ENCODE peak calls at places on chromosome 12, in five cellular contexts. M is PC-9, C is A673, L is GM12878, X is ovary. T is an unnamed sample. For H3K9me3, the result is how much of the 10 kb centered on the place peaks cover.

GRCh38 chr12:75205556-75205955 is 4.1 kb downstream of the KCNC2 start:
- DNase-seq in M (no peak), C (no peak), L (no peak), X (no peak), T (no peak)

GRCh38 chr12:27179399-27180214 is 64.5 kb upstream of the STK38L start:
- DNase-seq in M (peak), C (peak), L (peak), X (no peak), T (peak)

GRCh38 chr12:19421503-19422282 is 17.6 kb upstream of the AEBP2 start:
- DNase-seq in M (no peak), C (peak), L (no peak), X (no peak), T (no peak)

GRCh38 chr12:124637586-124637985 is 70.2 kb upstream of the NCOR2 start:
- DNase-seq in M (peak), C (no peak), L (no peak), X (no peak), T (no peak)

GRCh38 chr12:98998697-98999299 is 353.7 kb downstream of the APAF1 start:
- DNase-seq in M (no peak), C (peak), L (no peak), X (no peak), T (no peak)

GRCh38 chr12:3311491-3312103 is 179.4 kb upstream of the PRMT8 start:
- DNase-seq in M (peak), C (no peak), L (no peak), X (no peak), T (no peak)

GRCh38 chr12:104044158-104044557 is 5.8 kb downstream of the GLT8D2 start:
- DNase-seq in M (no peak), C (no peak), L (no peak), X (no peak), T (no peak)

GRCh38 chr12:53989227-53990113 is 4.5 kb downstream of the HOXC10 start:
- DNase-seq in M (peak), C (peak), L (peak), X (no peak), T (no peak)

GRCh38 chr12:93163260-93164036 is 214.3 kb upstream of the NUDT4 start:
- DNase-seq in M (no peak), C (no peak), L (no peak), X (no peak), T (peak)

GRCh38 chr12:130849561-130850417 is 10.7 kb upstream of the STX2 start:
- DNase-seq in M (peak), C (no peak), L (no peak), X (no peak), T (no peak)

GRCh38 chr12:68264864-68265256 is 11.5 kb upstream of the IL22 start:
- DNase-seq in M (no peak), C (no peak), L (no peak), X (no peak), T (no peak)

GRCh38 chr12:96720363-96720705 is 186.7 kb upstream of the NEDD1 start:
- DNase-seq in M (peak), C (no peak), L (no peak), X (no peak), T (no peak)
- TF ChIP-seq CTCF in M (no peak), C (no peak), L (no peak), X (no peak), T (peak)

GRCh38 chr12:133190176-133190575 is 8.9 kb downstream of the ZNF268 start:
- DNase-seq in M (no peak), C (no peak), L (no peak), X (no peak), T (no peak)
- H3K9me3 ChIP-seq in M (half or more), C (half or more), L (under half), X (under half), T (half or more)

GRCh38 chr12:89619764-89620163 is 88.9 kb downstream of the ATP2B1 start:
- DNase-seq in M (no peak), C (no peak), L (no peak), X (no peak), T (no peak)
- TF ChIP-seq CTCF in M (no peak), C (no peak), L (no peak), X (no peak), T (no peak)

GRCh38 chr12:14315501-14315900 is 50.0 kb upstream of the ATF7IP start:
- DNase-seq in M (no peak), C (no peak), L (no peak), X (no peak), T (no peak)

GRCh38 chr12:14313379-14313778 is 52.1 kb upstream of the ATF7IP start:
- DNase-seq in M (no peak), C (no peak), L (no peak), X (no peak), T (no peak)

GRCh38 chr12:14310866-14311265 is 54.6 kb upstream of the ATF7IP start:
- DNase-seq in M (no peak), C (no peak), L (no peak), X (no peak), T (no peak)

GRCh38 chr12:14317362-14318146 is 47.9 kb upstream of the ATF7IP start:
- DNase-seq in M (no peak), C (peak), L (no peak), X (no peak), T (no peak)

GRCh38 chr12:14314801-14315200 is 50.7 kb upstream of the ATF7IP start:
- DNase-seq in M (no peak), C (no peak), L (peak), X (no peak), T (no peak)
- H3K9me3 ChIP-seq in M (under half), C (under half), L (under half), X (under half), T (under half)

GRCh38 chr12:51238510-51239334 is at the start of gene DAZAP2:
- DNase-seq in M (peak), C (peak), L (peak), X (peak), T (peak)
- TF ChIP-seq CTCF in M (no peak), C (peak), L (peak), X (peak), T (peak)

GRCh38 chr12:31895449-31896150 is 63.6 kb upstream of the RESF1 start:
- DNase-seq in M (no peak), C (no peak), L (no peak), X (no peak), T (no peak)

GRCh38 chr12:31887109-31887811 is 72.0 kb upstream of the RESF1 start:
- DNase-seq in M (no peak), C (no peak), L (no peak), X (no peak), T (no peak)

GRCh38 chr12:31896514-31897039 is 62.6 kb upstream of the RESF1 start:
- DNase-seq in M (no peak), C (no peak), L (peak), X (peak), T (no peak)

DNA sequence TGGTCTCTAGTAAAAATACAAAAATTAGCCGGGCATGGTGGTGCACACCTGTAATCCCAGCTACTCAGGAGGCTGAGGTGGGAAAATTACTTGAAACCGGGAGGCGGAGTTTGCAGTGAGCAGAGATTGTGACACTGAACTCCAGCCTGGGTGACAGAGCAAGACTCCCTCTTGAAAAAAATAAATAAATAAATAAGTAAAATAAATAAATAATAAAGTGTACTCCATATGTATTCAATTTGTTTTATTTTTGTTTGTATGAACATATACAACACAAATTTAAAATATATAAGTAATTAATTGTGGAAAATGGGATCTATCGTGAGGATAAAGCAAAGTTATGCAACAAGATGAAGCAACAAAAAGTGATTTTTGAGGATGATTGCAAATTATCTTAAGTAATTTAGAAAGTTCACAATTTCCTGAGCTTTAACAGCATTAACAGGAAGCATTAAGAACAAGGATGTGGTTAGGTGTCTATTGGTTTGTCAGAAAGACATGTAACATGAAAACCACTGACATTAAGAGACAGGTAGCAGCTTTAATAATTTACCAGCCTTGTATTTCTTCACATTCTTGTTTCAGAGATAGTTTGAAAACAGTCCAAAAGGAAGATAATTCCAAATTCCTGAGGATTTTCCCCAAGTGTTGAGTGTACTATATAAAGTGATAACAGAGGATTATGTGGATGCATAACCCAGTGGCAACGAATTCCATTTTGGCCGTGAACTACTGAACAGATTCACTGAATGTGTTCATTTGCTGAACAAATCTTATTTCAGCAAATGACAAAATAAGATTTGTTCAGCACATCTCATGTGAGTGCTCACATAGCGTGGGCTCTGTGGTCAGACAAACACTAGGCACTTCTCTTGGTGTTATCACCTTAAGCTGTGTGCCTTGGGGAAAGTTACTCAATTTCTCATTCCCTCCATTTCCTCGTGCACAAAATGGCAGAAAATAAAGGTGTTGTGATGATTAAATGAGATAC is 68.6 kb upstream of the RESF1 start:
- DNase-seq in M (no peak), C (no peak), L (no peak), X (no peak), T (no peak)
- H3K9me3 ChIP-seq in M (under half), C (under half), L (half or more), X (under half), T (under half)